ENCODE peak calls at places on chromosome 1, in seven cellular contexts. One of them, this sample, is unnamed.

GRCh38 chr1:24275510-24275909 is 43.6 kb upstream of the GRHL3 start:
- DNase-seq in COLO829: no peak
- DNase-seq in Daoy: peak
- DNase-seq in posterior vena cava: no peak
- DNase-seq in GM12865: no peak
- DNase-seq in A172: peak
- DNase-seq in glomerular endothelial cell: no peak
- DNase-seq in this sample: no peak

GRCh38 chr1:21879928-21880618 is 57.0 kb downstream of the HSPG2 start:
- DNase-seq in COLO829: no peak
- DNase-seq in Daoy: no peak
- DNase-seq in posterior vena cava: no peak
- DNase-seq in GM12865: no peak
- DNase-seq in A172: no peak
- DNase-seq in glomerular endothelial cell: no peak
- DNase-seq in this sample: no peak

GRCh38 chr1:38508272-38508671 is 351.3 kb downstream of the RRAGC start:
- DNase-seq in COLO829: no peak
- DNase-seq in Daoy: no peak
- DNase-seq in posterior vena cava: no peak
- DNase-seq in GM12865: no peak
- DNase-seq in A172: no peak
- DNase-seq in glomerular endothelial cell: no peak
- DNase-seq in this sample: no peak

GRCh38 chr1:79069828-79070227 is 63.3 kb upstream of the ADGRL4 start:
- DNase-seq in COLO829: no peak
- DNase-seq in Daoy: no peak
- DNase-seq in posterior vena cava: no peak
- DNase-seq in GM12865: no peak
- DNase-seq in A172: no peak
- DNase-seq in glomerular endothelial cell: no peak
- DNase-seq in this sample: no peak

GRCh38 chr1:100785399-100786082 is 66.0 kb downstream of the VCAM1 start:
- DNase-seq in COLO829: peak
- DNase-seq in Daoy: peak
- DNase-seq in posterior vena cava: no peak
- DNase-seq in GM12865: no peak
- DNase-seq in A172: peak
- DNase-seq in glomerular endothelial cell: no peak
- DNase-seq in this sample: no peak

GRCh38 chr1:208524376-208524775 is 280.2 kb upstream of the PLXNA2 start:
- DNase-seq in COLO829: no peak
- DNase-seq in Daoy: no peak
- DNase-seq in posterior vena cava: no peak
- DNase-seq in GM12865: no peak
- DNase-seq in A172: no peak
- DNase-seq in glomerular endothelial cell: no peak
- DNase-seq in this sample: no peak

GRCh38 chr1:237562247-237562823 is 328.4 kb downstream of the ZP4 start:
- DNase-seq in COLO829: peak
- DNase-seq in Daoy: peak
- DNase-seq in posterior vena cava: no peak
- DNase-seq in GM12865: peak
- DNase-seq in A172: peak
- DNase-seq in glomerular endothelial cell: peak
- DNase-seq in this sample: no peak

GRCh38 chr1:25033828-25034451 is 103.9 kb upstream of the RUNX3 start:
- DNase-seq in COLO829: no peak
- DNase-seq in Daoy: peak
- DNase-seq in posterior vena cava: peak
- DNase-seq in GM12865: peak
- DNase-seq in A172: no peak
- DNase-seq in glomerular endothelial cell: no peak
- DNase-seq in this sample: peak

GRCh38 chr1:242132446-242132845 is 133.5 kb upstream of the MAP1LC3C start:
- DNase-seq in COLO829: no peak
- DNase-seq in Daoy: no peak
- DNase-seq in posterior vena cava: no peak
- DNase-seq in GM12865: no peak
- DNase-seq in A172: no peak
- DNase-seq in glomerular endothelial cell: no peak
- DNase-seq in this sample: no peak

GRCh38 chr1:33960496-33960895 is 96.6 kb downstream of the HMGB4 start:
- DNase-seq in COLO829: no peak
- DNase-seq in Daoy: no peak
- DNase-seq in posterior vena cava: no peak
- DNase-seq in GM12865: no peak
- DNase-seq in A172: no peak
- DNase-seq in glomerular endothelial cell: no peak
- DNase-seq in this sample: no peak

GRCh38 chr1:111290104-111290503 is 547 bp upstream of the CHIA start:
- DNase-seq in COLO829: no peak
- DNase-seq in Daoy: no peak
- DNase-seq in posterior vena cava: no peak
- DNase-seq in GM12865: no peak
- DNase-seq in A172: no peak
- DNase-seq in glomerular endothelial cell: no peak
- DNase-seq in this sample: no peak

GRCh38 chr1:248243204-248243603 is 12.0 kb downstream of the OR2M4 start:
- DNase-seq in COLO829: peak
- DNase-seq in Daoy: peak
- DNase-seq in posterior vena cava: peak
- DNase-seq in GM12865: peak
- DNase-seq in A172: peak
- DNase-seq in glomerular endothelial cell: peak
- DNase-seq in this sample: no peak